ENCODE peak calls at places on chromosomes 2 and 18, in seven cellular contexts. One of them, this sample, is unnamed.

GRCh38 chr2:143282684-143283083 is 153.5 kb downstream of the ARHGAP15 start:
- DNase-seq in K562: no peak
- DNase-seq in H1: peak
- DNase-seq in SK-N-SH: no peak
- DNase-seq in HepG2: no peak
- DNase-seq in HCT116: no peak
- DNase-seq in GM12878: no peak
- DNase-seq in this sample: no peak

GRCh38 chr2:72035518-72036172 is 112.0 kb downstream of the CYP26B1 start:
- DNase-seq in GM12878: no peak
- DNase-seq in HCT116: no peak
- DNase-seq in K562: peak
- DNase-seq in SK-N-SH: peak
- DNase-seq in H1: no peak
- DNase-seq in HepG2: no peak
- DNase-seq in this sample: no peak

GRCh38 chr18:79217979-79218604 is 148.9 kb downstream of the ATP9B start:
- DNase-seq in H1: no peak
- DNase-seq in K562: peak
- DNase-seq in GM12878: no peak
- DNase-seq in HCT116: no peak
- DNase-seq in HepG2: no peak
- DNase-seq in SK-N-SH: no peak
- DNase-seq in this sample: no peak

GRCh38 chr2:225428360-225428759 is 28.9 kb downstream of the NYAP2 start:
- DNase-seq in SK-N-SH: no peak
- DNase-seq in GM12878: no peak
- DNase-seq in K562: no peak
- DNase-seq in H1: no peak
- DNase-seq in HCT116: no peak
- DNase-seq in HepG2: no peak
- DNase-seq in this sample: no peak

GRCh38 chr18:78632111-78632541 is 347.5 kb upstream of the SALL3 start:
- DNase-seq in GM12878: no peak
- DNase-seq in H1: no peak
- DNase-seq in K562: no peak
- DNase-seq in HepG2: no peak
- DNase-seq in SK-N-SH: no peak
- DNase-seq in HCT116: no peak
- DNase-seq in this sample: no peak

GRCh38 chr2:213042262-213042661 is 109.2 kb downstream of the IKZF2 start:
- DNase-seq in GM12878: no peak
- DNase-seq in K562: no peak
- DNase-seq in HepG2: no peak
- DNase-seq in SK-N-SH: no peak
- DNase-seq in H1: no peak
- DNase-seq in HCT116: no peak
- DNase-seq in this sample: no peak

GRCh38 chr2:53559302-53559967 is 208.2 kb upstream of the CHAC2 start:
- DNase-seq in HCT116: peak
- DNase-seq in GM12878: no peak
- DNase-seq in H1: no peak
- DNase-seq in HepG2: no peak
- DNase-seq in SK-N-SH: no peak
- DNase-seq in K562: no peak
- DNase-seq in this sample: no peak

GRCh38 chr2:20185176-20186022 is 39.5 kb downstream of the SDC1 start:
- DNase-seq in K562: no peak
- DNase-seq in HepG2: no peak
- DNase-seq in GM12878: no peak
- DNase-seq in H1: no peak
- DNase-seq in HCT116: no peak
- DNase-seq in SK-N-SH: no peak
- DNase-seq in this sample: no peak

GRCh38 chr2:30883184-30883583 is 75.9 kb upstream of the CAPN13 start:
- DNase-seq in SK-N-SH: no peak
- DNase-seq in GM12878: no peak
- DNase-seq in HepG2: no peak
- DNase-seq in K562: no peak
- DNase-seq in HCT116: no peak
- DNase-seq in H1: no peak
- DNase-seq in this sample: no peak

GRCh38 chr2:101121174-101121573 is 30.0 kb downstream of the TBC1D8 start:
- DNase-seq in K562: no peak
- DNase-seq in H1: no peak
- DNase-seq in GM12878: no peak
- DNase-seq in HepG2: no peak
- DNase-seq in SK-N-SH: no peak
- DNase-seq in HCT116: no peak
- DNase-seq in this sample: no peak

GRCh38 chr2:16221461-16222010 is 281.2 kb downstream of the MYCN start:
- DNase-seq in SK-N-SH: no peak
- DNase-seq in HCT116: no peak
- DNase-seq in K562: no peak
- DNase-seq in H1: no peak
- DNase-seq in HepG2: no peak
- DNase-seq in GM12878: no peak
- DNase-seq in this sample: no peak

GRCh38 chr2:115999039-115999438 is 1556.6 kb downstream of the DPP10 start:
- DNase-seq in H1: no peak
- DNase-seq in GM12878: no peak
- DNase-seq in HepG2: no peak
- DNase-seq in K562: no peak
- DNase-seq in SK-N-SH: no peak
- DNase-seq in HCT116: no peak
- DNase-seq in this sample: no peak

GRCh38 chr18:27184115-27185024 is 738 bp downstream of the CHST9 start:
- DNase-seq in SK-N-SH: peak
- DNase-seq in HepG2: no peak
- DNase-seq in HCT116: no peak
- DNase-seq in H1: peak
- DNase-seq in GM12878: no peak
- DNase-seq in K562: no peak
- DNase-seq in this sample: no peak

GRCh38 chr2:134737671-134738070 is 18.9 kb upstream of the TMEM163 start:
- DNase-seq in HepG2: no peak
- DNase-seq in SK-N-SH: no peak
- DNase-seq in K562: no peak
- DNase-seq in HCT116: no peak
- DNase-seq in H1: no peak
- DNase-seq in GM12878: no peak
- DNase-seq in this sample: no peak

GRCh38 chr18:32760391-32760790 is 12.4 kb downstream of the KLHL14 start:
- DNase-seq in SK-N-SH: no peak
- DNase-seq in K562: no peak
- DNase-seq in HCT116: no peak
- DNase-seq in HepG2: no peak
- DNase-seq in H1: no peak
- DNase-seq in GM12878: peak
- DNase-seq in this sample: no peak

GRCh38 chr2:99572380-99572779 is 82.6 kb upstream of the REV1 start:
- DNase-seq in H1: no peak
- DNase-seq in GM12878: no peak
- DNase-seq in K562: no peak
- DNase-seq in HepG2: no peak
- DNase-seq in HCT116: no peak
- DNase-seq in SK-N-SH: no peak
- DNase-seq in this sample: no peak
- TF ChIP-seq JUND in H1: no peak
- TF ChIP-seq JUND in GM12878: no peak
- TF ChIP-seq JUND in K562: no peak
- TF ChIP-seq JUND in HepG2: no peak
- TF ChIP-seq JUND in HCT116: no peak
- TF ChIP-seq JUND in SK-N-SH: no peak
- TF ChIP-seq JUND in this sample: no peak

DNA sequence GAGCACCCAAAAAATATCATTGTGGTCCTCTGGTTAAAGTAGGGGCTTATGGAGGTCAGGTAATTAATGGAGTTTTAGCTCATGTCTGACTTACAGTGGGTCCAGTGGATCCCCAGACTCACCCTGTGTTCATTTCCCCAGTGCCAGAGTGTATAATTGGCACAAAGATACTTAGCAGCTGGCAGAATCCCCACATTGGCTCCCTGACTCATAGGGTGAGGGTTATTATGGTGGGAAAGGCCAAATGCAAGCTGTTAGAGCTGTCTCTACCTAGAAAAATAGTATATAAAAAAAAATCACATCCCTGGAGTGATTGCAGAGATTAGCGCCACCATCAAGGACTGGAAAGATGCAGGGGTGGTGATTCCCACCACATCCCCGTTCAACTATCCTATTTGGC is 1067.6 kb upstream of the ACVR2A start:
- DNase-seq in GM12878: no peak
- DNase-seq in HepG2: no peak
- DNase-seq in HCT116: no peak
- DNase-seq in SK-N-SH: no peak
- DNase-seq in K562: no peak
- DNase-seq in H1: no peak
- DNase-seq in this sample: no peak
- TF ChIP-seq JUND in GM12878: no peak
- TF ChIP-seq JUND in HepG2: no peak
- TF ChIP-seq JUND in HCT116: no peak
- TF ChIP-seq JUND in SK-N-SH: no peak
- TF ChIP-seq JUND in K562: no peak
- TF ChIP-seq JUND in H1: no peak
- TF ChIP-seq JUND in this sample: no peak

DNA sequence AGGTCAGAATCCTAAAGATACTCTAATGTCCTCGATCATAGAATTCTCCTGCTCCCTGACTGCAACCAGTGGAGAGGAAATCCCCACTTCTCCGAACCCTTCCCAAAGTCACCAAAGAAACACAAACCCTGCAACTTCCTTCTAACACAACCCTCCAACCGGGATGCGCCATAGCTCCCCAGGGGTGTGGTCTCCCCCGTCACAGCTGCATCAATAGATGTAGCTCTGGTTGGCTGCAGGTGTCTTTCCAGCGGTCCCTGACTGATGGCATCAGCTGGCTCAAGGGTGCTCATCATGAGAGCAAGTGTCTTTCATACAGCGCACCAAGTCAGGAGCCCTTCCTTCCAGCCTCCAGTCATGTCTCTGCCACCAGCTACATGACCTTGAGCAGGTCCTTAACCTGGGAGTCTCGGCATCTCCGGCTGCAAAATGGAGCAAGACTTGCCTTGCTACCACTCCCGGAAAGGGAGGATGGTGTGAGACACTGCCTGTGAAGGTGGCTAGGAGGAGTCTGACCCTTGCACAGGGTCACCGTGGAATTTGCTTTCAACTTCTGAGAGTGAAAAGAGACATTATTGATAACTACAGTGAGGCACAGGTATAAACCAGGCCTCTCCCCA is 198.8 kb downstream of the HAUS1 start:
- DNase-seq in SK-N-SH: no peak
- DNase-seq in HCT116: no peak
- DNase-seq in H1: no peak
- DNase-seq in K562: no peak
- DNase-seq in HepG2: no peak
- DNase-seq in GM12878: no peak
- DNase-seq in this sample: no peak
- TF ChIP-seq JUND in SK-N-SH: no peak
- TF ChIP-seq JUND in HCT116: no peak
- TF ChIP-seq JUND in H1: no peak
- TF ChIP-seq JUND in K562: no peak
- TF ChIP-seq JUND in HepG2: no peak
- TF ChIP-seq JUND in GM12878: no peak
- TF ChIP-seq JUND in this sample: no peak

GRCh38 chr18:12317664-12318333 is 9.8 kb downstream of the TUBB6 start:
- DNase-seq in HCT116: no peak
- DNase-seq in HepG2: no peak
- DNase-seq in GM12878: no peak
- DNase-seq in SK-N-SH: no peak
- DNase-seq in H1: no peak
- DNase-seq in K562: peak
- DNase-seq in this sample: no peak
- TF ChIP-seq JUND in HCT116: no peak
- TF ChIP-seq JUND in HepG2: no peak
- TF ChIP-seq JUND in GM12878: no peak
- TF ChIP-seq JUND in SK-N-SH: no peak
- TF ChIP-seq JUND in H1: no peak
- TF ChIP-seq JUND in K562: no peak
- TF ChIP-seq JUND in this sample: no peak

This sample was measured in T47D.